ENCODE peak calls at places on chromosomes 5 and 9, in seven cellular contexts. D is PC-3, Q is uterus, S is K562, Y is H1, R is endodermal cell, E is lung. U is an unnamed sample.

GRCh38 chr9:13718539-13718938 is 439.0 kb upstream of the MPDZ start:
- DNase-seq in D (peak; percentile 71), Q (no peak), S (no peak), Y (no peak), R (no peak), E (no peak), U (no peak)

GRCh38 chr9:135524130-135524861 is 3.1 kb downstream of the LCN1 start:
- DNase-seq in D (peak; percentile 7), Q (no peak), S (peak; percentile 26), Y (no peak), R (peak; percentile 44), E (no peak), U (peak; percentile 42)

GRCh38 chr9:126860757-126861466 is 473 bp downstream of the ZBTB34 start:
- DNase-seq in D (peak; percentile 19), Q (no peak), S (no peak), Y (no peak), R (peak; percentile 79), E (no peak), U (peak; percentile 24)

GRCh38 chr5:43840424-43841232 is 237.6 kb downstream of the NNT start:
- DNase-seq in D (no peak), Q (no peak), S (no peak), Y (no peak), R (no peak), E (no peak), U (no peak)

GRCh38 chr9:105127863-105128220 is 116.6 kb upstream of the SLC44A1 start:
- DNase-seq in D (peak; percentile 28), Q (no peak), S (no peak), Y (no peak), R (no peak), E (no peak), U (peak; percentile 55)

GRCh38 chr9:101397746-101398334 is 578 bp downstream of the MRPL50 start:
- DNase-seq in D (no peak), Q (no peak), S (no peak), Y (no peak), R (no peak), E (no peak), U (no peak)

GRCh38 chr5:59685806-59686205 is 207.7 kb downstream of the PDE4D start:
- DNase-seq in D (no peak), Q (no peak), S (no peak), Y (no peak), R (no peak), E (no peak), U (no peak)

GRCh38 chr5:38888023-38888422 is 42.2 kb downstream of the OSMR start:
- DNase-seq in D (no peak), Q (no peak), S (no peak), Y (peak; percentile 41), R (peak; percentile 71), E (no peak), U (no peak)

GRCh38 chr9:3906437-3907213 is 380.8 kb upstream of the RFX3 start:
- DNase-seq in D (peak; percentile 88), Q (peak; percentile 29), S (no peak), Y (no peak), R (no peak), E (peak; percentile 35), U (no peak)

GRCh38 chr5:53173083-53173482 is 63.5 kb upstream of the MOCS2 start:
- DNase-seq in D (no peak), Q (no peak), S (no peak), Y (no peak), R (no peak), E (no peak), U (no peak)

GRCh38 chr5:61866930-61867329 is 439.1 kb upstream of the KIF2A start:
- DNase-seq in D (peak; percentile 66), Q (no peak), S (peak; percentile 12), Y (no peak), R (no peak), E (no peak), U (no peak)

GRCh38 chr9:108668191-108668940 is 187.4 kb downstream of the ACTL7B start:
- DNase-seq in D (no peak), Q (no peak), S (no peak), Y (no peak), R (no peak), E (no peak), U (no peak)

GRCh38 chr5:180340856-180341255 is 12.3 kb downstream of the GFPT2 start:
- DNase-seq in D (no peak), Q (no peak), S (no peak), Y (no peak), R (peak; percentile 42), E (no peak), U (no peak)

GRCh38 chr9:92807757-92808725 is 43.4 kb upstream of the BICD2 start:
- DNase-seq in D (no peak), Q (no peak), S (no peak), Y (no peak), R (peak; percentile 71), E (no peak), U (no peak)

GRCh38 chr5:160843240-160843639 is 8.8 kb downstream of the ATP10B start:
- DNase-seq in D (no peak), Q (no peak), S (no peak), Y (no peak), R (no peak), E (no peak), U (no peak)

GRCh38 chr5:81172710-81173109 is 60.4 kb upstream of the CKMT2 start:
- DNase-seq in D (no peak), Q (no peak), S (no peak), Y (no peak), R (no peak), E (no peak), U (no peak)

GRCh38 chr5:134098690-134099089 is 15.8 kb upstream of the TCF7 start:
- DNase-seq in D (no peak), Q (no peak), S (no peak), Y (no peak), R (no peak), E (no peak), U (no peak)

GRCh38 chr9:113018247-113018646 is 6.3 kb upstream of the ZNF883 start:
- DNase-seq in D (no peak), Q (no peak), S (no peak), Y (no peak), R (no peak), E (no peak), U (no peak)
- H3K9me3 ChIP-seq in D (peaks cover 6% of the 10 kb centered on the region), Q (no peaks in the 10 kb centered on the region), S (no peaks in the 10 kb centered on the region), Y (peaks cover 18% of the 10 kb centered on the region), R (peaks cover 33% of the 10 kb centered on the region), E (peaks cover 11% of the 10 kb centered on the region), U (no peaks in the 10 kb centered on the region)

DNA sequence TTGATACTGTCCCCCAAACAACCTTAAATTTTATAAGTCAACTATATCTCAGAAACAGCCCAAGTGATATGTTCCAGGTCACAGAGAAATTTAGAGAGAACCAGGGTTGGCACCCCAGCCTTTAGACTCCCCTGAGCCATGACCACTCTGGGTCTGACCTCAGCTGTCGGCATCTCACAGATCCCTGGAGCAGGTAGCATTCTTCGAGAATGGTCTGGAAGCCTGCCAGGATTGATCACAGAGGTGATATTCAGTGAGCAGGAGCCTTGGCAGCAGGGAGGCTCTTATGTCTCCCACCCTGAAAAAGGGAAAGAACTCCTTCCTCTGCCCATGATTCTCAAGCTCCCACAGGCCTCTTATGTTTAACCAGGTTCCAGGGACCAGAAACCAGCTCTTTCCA is 58.2 kb downstream of the PLK2 start:
- DNase-seq in D (no peak), Q (no peak), S (no peak), Y (no peak), R (no peak), E (no peak), U (no peak)
- H3K4me1 ChIP-seq in D (peaks cover 6% of the 10 kb centered on the region), Q (no peaks in the 10 kb centered on the region), S (no peaks in the 10 kb centered on the region), Y (peaks cover 8% of the 10 kb centered on the region), R (no peaks in the 10 kb centered on the region), E (no peaks in the 10 kb centered on the region), U (no peaks in the 10 kb centered on the region)

GRCh38 chr5:13580058-13580457 is 364.4 kb downstream of the DNAH5 start:
- DNase-seq in D (no peak), Q (no peak), S (no peak), Y (no peak), R (no peak), E (no peak), U (no peak)
- H3K9me3 ChIP-seq in D (no peaks in the 10 kb centered on the region), Q (no peaks in the 10 kb centered on the region), S (no peaks in the 10 kb centered on the region), Y (no peaks in the 10 kb centered on the region), R (no peaks in the 10 kb centered on the region), E (no peaks in the 10 kb centered on the region), U (no peaks in the 10 kb centered on the region)

DNA sequence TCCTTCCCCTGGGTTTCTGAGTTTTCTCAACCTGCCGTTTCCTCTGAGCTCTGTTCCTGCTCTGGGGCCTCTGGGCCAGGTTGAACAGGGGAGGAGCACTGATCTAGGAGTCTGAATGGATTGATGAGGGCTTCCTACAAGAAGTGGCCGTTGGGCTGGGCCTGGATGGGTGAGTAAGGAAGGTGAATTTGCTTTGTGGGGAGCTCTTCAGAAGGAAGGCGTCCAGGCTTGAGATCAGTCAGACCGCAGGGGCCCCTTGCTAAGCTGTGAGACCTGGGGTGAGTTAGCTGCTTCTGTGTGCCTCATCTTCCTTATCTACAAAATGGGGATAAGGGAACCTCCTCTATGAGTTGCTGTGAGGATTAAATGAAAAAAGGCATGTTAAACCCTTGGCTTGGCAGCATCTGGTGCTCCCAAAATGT is 1.1 kb upstream of the SYNPO start:
- DNase-seq in D (no peak), Q (no peak), S (no peak), Y (no peak), R (no peak), E (no peak), U (no peak)
- H3K4me1 ChIP-seq in D (peaks cover 83% of the 10 kb centered on the region), Q (peaks cover 41% of the 10 kb centered on the region), S (peaks cover 18% of the 10 kb centered on the region), Y (peaks cover 16% of the 10 kb centered on the region), R (peaks cover 36% of the 10 kb centered on the region), E (peaks cover 21% of the 10 kb centered on the region), U (no peaks in the 10 kb centered on the region)

DNA sequence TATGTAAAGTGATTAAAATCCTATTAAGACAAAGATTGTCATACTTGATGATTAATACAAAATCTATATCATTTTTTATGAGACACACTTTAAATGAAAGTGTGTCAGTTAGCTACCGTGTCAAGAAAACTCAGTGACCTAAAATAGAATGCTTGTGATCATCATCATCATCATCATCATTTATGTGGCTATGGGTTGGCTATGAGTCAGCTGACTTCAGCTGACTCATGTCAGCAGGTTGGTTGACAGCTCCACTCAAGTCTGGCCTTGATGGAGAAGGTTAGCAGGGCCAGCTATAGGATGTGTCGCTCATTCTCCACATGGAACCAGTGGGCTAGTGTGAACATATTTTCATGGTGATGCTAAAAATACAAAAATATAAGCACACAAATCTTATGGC is 43.8 kb upstream of the ZNF300 start:
- DNase-seq in D (no peak), Q (no peak), S (no peak), Y (no peak), R (no peak), E (no peak), U (no peak)
- H3K9me3 ChIP-seq in D (peaks cover 67% of the 10 kb centered on the region), Q (no peaks in the 10 kb centered on the region), S (peaks cover 13% of the 10 kb centered on the region), Y (peaks cover 77% of the 10 kb centered on the region), R (peaks cover 84% of the 10 kb centered on the region), E (peaks cover 20% of the 10 kb centered on the region), U (peaks cover 14% of the 10 kb centered on the region)

DNA sequence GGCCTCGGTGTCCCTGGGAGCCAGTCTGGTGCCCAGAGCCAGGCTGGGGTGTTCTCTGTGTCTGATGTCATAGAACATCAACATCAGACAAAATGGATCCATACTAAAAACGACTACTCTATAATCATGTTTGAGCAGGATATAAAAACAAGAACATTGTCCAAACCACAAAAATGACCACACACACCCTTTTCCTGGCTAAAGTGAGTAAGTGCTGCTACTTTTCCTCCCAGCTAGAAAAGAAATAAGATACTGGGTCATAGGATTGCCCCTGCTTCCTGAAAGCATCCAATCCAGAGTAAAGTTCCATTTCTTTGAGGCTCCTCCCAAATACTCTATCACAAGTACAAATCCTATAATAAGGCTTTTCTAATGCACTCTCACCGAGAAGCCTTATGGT is 19.7 kb upstream of the TRAF1 start:
- DNase-seq in D (peak; percentile 69), Q (no peak), S (no peak), Y (no peak), R (no peak), E (no peak), U (no peak)
- H3K4me1 ChIP-seq in D (peaks cover 46% of the 10 kb centered on the region), Q (no peaks in the 10 kb centered on the region), S (no peaks in the 10 kb centered on the region), Y (peaks cover 11% of the 10 kb centered on the region), R (no peaks in the 10 kb centered on the region), E (no peaks in the 10 kb centered on the region), U (no peaks in the 10 kb centered on the region)